ENCODE peak calls at places on chromosomes 12 and 14, in eight cellular contexts. K is sigmoid colon, C is stomach, Q is transverse colon, O is suprapubic skin, A is body of pancreas, H is HCT116, Z is prostate gland. G is an unnamed sample.

GRCh38 chr12:47808574-47809380 is 10.9 kb downstream of the HDAC7 start:
- DNase-seq in K (no peak), C (no peak), Q (peak; percentile 38), O (no peak), A (no peak), H (no peak), Z (no peak), G (no peak)

GRCh38 chr12:117089463-117089862 is 9.8 kb downstream of the TESC start:
- DNase-seq in K (no peak), C (no peak), Q (no peak), O (no peak), A (no peak), H (no peak), Z (no peak), G (no peak)

GRCh38 chr12:58176296-58176869 is 235.0 kb downstream of the ATP23 start:
- DNase-seq in K (no peak), C (peak; percentile 36), Q (peak; percentile 43), O (no peak), A (no peak), H (peak; percentile 19), Z (peak; percentile 11), G (no peak)

GRCh38 chr14:51846631-51847488 is 13.6 kb upstream of the GNG2 start:
- DNase-seq in K (peak; percentile 68), C (peak; percentile 45), Q (peak; percentile 67), O (no peak), A (no peak), H (no peak), Z (no peak), G (peak; percentile 86)

GRCh38 chr12:49568442-49568776 is 467 bp upstream of the MCRS1 start:
- DNase-seq in K (no peak), C (no peak), Q (no peak), O (no peak), A (no peak), H (no peak), Z (no peak), G (no peak)

GRCh38 chr14:34113051-34113511 is 162.2 kb upstream of the EGLN3 start:
- DNase-seq in K (no peak), C (no peak), Q (no peak), O (no peak), A (no peak), H (no peak), Z (peak; percentile 54), G (no peak)

GRCh38 chr14:104528496-104528895 is 51.1 kb upstream of the C14orf180 start:
- DNase-seq in K (peak; percentile 13), C (no peak), Q (no peak), O (peak; percentile 12), A (no peak), H (no peak), Z (no peak), G (no peak)

GRCh38 chr14:81594012-81594411 is 60.4 kb upstream of the SEL1L start:
- DNase-seq in K (peak; percentile 65), C (no peak), Q (no peak), O (no peak), A (peak; percentile 85), H (no peak), Z (no peak), G (no peak)

GRCh38 chr12:48777501-48778400 is 11.1 kb downstream of the ADCY6 start:
- DNase-seq in K (no peak), C (no peak), Q (no peak), O (no peak), A (no peak), H (no peak), Z (no peak), G (no peak)

GRCh38 chr12:56286044-56286830 is 13.9 kb downstream of the CS start:
- DNase-seq in K (no peak), C (no peak), Q (no peak), O (no peak), A (no peak), H (no peak), Z (no peak), G (no peak)

GRCh38 chr12:109595321-109595902 is 21.8 kb downstream of the MVK start:
- DNase-seq in K (no peak), C (no peak), Q (no peak), O (no peak), A (no peak), H (no peak), Z (no peak), G (no peak)

GRCh38 chr12:105864916-105865315 is 273.8 kb downstream of the NUAK1 start:
- DNase-seq in K (no peak), C (no peak), Q (no peak), O (no peak), A (no peak), H (no peak), Z (no peak), G (no peak)

GRCh38 chr12:58225067-58225877 is 283.9 kb downstream of the ATP23 start:
- DNase-seq in K (no peak), C (no peak), Q (no peak), O (no peak), A (no peak), H (no peak), Z (no peak), G (no peak)

DNA sequence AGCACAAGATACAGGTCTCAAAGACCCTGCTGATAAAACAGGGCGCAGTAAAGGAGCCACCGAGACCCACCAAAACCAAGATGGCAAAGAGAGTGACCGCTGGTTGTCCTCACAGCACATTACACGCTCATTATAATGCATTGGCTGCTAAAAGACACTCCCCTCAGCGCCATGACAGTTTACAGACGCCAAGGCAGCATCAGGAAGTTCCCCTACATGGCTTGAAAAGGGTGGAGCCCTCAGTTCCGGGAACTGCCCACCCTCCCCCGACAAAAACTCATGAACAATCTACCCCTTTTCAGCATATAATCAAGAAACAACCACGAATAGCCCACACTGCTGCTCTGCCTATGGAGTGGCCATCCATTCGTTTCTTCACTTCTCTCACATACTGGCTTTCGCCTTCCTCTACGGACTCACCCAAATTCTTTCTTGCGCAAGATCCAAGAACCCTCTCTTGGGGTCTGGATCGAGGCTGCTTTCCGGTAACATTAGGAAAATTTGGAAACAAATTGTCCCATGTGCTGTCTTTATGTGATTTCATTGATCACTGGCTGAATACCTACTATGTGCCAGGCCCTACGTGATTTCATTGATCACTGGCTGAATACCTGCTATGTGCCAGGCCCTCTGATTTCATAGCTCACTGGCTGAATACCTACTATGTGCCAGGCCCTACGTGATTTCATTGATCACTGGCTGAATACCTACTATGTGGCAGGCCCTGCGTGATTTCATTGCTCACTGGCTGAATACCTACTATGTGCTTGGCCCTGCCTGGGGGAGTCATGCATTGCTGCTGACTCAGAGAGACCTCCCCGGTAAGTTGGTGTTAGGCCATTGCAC is 126.4 kb downstream of the PIWIL1 start:
- DNase-seq in K (no peak), C (no peak), Q (no peak), O (no peak), A (no peak), H (no peak), Z (no peak), G (no peak)
- H3K4me3 ChIP-seq in K (no peak overlapping the region), C (no peak overlapping the region), Q (no peak overlapping the region), O (no peak overlapping the region), A (no peak overlapping the region), H (no peak overlapping the region), Z (no peak overlapping the region), G (no peak overlapping the region)

DNA sequence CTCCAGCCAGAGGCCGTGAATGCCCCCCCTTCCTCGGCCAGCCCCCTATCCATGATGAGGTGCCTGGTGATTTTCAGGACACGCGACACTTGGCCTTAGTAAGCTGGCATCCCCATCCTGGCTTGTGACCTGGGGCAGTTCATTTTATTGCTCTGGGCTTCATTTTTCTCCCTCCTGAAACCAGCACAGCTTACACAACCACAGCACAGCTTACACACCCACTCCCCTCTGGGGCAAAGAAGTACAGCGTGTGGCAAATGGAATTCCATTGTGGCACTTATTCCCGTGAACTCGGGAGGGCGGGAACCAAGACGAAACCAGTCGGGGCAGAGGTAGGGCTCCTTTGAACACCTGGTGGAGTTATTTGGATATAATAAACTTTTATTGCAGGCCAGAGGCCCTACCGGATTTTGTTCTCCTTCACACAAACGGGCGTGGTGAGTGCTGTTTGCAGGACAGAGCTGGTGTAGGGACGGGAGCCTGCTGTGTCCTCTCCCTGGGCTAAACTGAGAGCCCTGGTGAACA is 29.1 kb downstream of the CD9 start:
- DNase-seq in K (peak; percentile 86), C (peak; percentile 57), Q (peak; percentile 89), O (no peak), A (no peak), H (no peak), Z (peak; percentile 93), G (no peak)
- TF ChIP-seq POLR2A in K (no peak), C (no peak), Q (peak; percentile 78), O (no peak), A (no peak), H (no peak), Z (no peak), G (no peak)

GRCh38 chr14:68526420-68527105 is 266.3 kb downstream of the ZFP36L1 start:
- DNase-seq in K (no peak), C (peak; percentile 80), Q (no peak), O (peak; percentile 80), A (peak; percentile 76), H (no peak), Z (peak; percentile 59), G (peak; percentile 41)
- H3K4me3 ChIP-seq in K (no peak overlapping the region), C (no peak overlapping the region), Q (no peak overlapping the region), O (no peak overlapping the region), A (no peak overlapping the region), H (no peak overlapping the region), Z (no peak overlapping the region), G (no peak overlapping the region)

GRCh38 chr12:12562585-12563245 is at the start of gene DUSP16:
- DNase-seq in K (peak; percentile 94), C (peak; percentile 93), Q (peak; percentile 92), O (peak; percentile 92), A (peak; percentile 94), H (peak; percentile 72), Z (peak; percentile 93), G (peak; percentile 93)

GRCh38 chr12:12560587-12561304 is 1.9 kb downstream of the DUSP16 start:
- DNase-seq in K (peak; percentile 81), C (peak; percentile 74), Q (peak; percentile 68), O (no peak), A (peak; percentile 65), H (no peak), Z (peak; percentile 78), G (peak; percentile 69)

GRCh38 chr12:12559699-12560296 is 2.9 kb downstream of the DUSP16 start:
- DNase-seq in K (no peak), C (no peak), Q (no peak), O (no peak), A (no peak), H (no peak), Z (no peak), G (no peak)

GRCh38 chr12:12562016-12562483 is 613 bp downstream of the DUSP16 start:
- DNase-seq in K (peak; percentile 67), C (no peak), Q (peak; percentile 27), O (no peak), A (peak; percentile 46), H (no peak), Z (no peak), G (peak; percentile 21)

DNA sequence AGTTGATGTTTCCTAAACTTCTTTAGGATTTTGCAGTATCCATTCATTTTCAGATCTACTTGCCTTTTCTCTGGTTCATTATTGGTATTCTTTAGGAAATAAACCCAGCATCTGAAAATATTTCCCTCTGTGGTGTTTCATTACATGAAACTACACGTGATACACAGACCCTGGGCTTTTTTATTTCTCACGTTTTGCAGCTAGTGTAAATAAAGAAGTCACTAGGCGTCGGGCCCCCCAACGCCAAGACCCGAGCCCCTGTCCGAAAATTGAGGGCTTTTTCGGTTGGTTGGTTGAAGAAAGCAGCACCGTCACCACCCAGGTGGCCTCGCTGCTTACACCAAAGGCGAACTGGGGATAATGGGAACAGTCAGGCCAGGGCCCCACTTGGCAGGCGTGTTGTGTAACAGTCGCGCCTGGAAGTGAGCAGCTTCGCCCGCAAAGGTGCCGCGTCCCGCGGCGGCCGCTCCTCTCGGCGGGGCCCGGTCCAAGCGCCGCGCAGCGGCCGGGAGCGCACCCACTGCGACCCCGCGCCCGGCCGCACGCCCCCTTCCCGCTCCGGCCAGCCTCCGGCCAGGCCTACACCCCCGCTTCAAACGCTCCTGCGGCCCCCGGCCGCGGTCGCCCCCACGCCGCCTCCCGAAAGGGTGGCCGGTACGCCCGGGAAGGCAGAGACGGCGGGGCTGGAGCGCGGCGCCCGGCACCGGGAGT is 1.2 kb downstream of the DUSP16 start:
- DNase-seq in K (peak; percentile 89), C (peak; percentile 69), Q (peak; percentile 64), O (peak; percentile 89), A (peak; percentile 76), H (no peak), Z (peak; percentile 41), G (peak; percentile 91)
- TF ChIP-seq POLR2A in K (no peak), C (no peak), Q (peak; percentile 47), O (peak; percentile 63), A (peak; percentile 70), H (no peak), Z (no peak), G (no peak)

G was measured in lower leg skin.